ENCODE peak calls at places on chromosome 14, in ten cellular contexts. E is activated CD4-positive, alpha-beta T cell treated with anti-CD3 and anti-CD28 coated beads for 1 hour; U is naive B cell; T is AG09309; D is neuronal stem cell; A is bronchial epithelial cell; Q is SK-N-DZ; K is activated T-helper 1 cell treated with Interleukin-2 at 50 U/mL for 16 hours; Z is esophagus muscularis mucosa; J is ELF-1. C is an unnamed sample.

GRCh38 chr14:97788364-97788763 is 991.2 kb downstream of the VRK1 start:
- DNase-seq in D (no peak), A (no peak), E (no peak), K (no peak), T (no peak), U (no peak), Q (no peak), J (no peak), Z (no peak), C (no peak)

GRCh38 chr14:96097752-96098151 is 58.6 kb downstream of the C14orf132 start:
- DNase-seq in Z (no peak), J (no peak), E (no peak), A (no peak), U (no peak), D (no peak), T (no peak), K (no peak), Q (no peak), C (no peak)

GRCh38 chr14:61470261-61470953 is 149.0 kb downstream of the PRKCH start:
- DNase-seq in Q (peak; percentile 58), T (peak; percentile 87), U (no peak), Z (no peak), A (peak; percentile 88), K (no peak), D (peak; percentile 23), E (no peak), J (peak; percentile 82), C (peak; percentile 98)

GRCh38 chr14:65594153-65594881 is 181.8 kb downstream of the FUT8 start:
- DNase-seq in Z (no peak), J (peak; percentile 12), U (no peak), Q (no peak), E (no peak), D (no peak), A (peak; percentile 35), T (no peak), K (no peak), C (no peak)

GRCh38 chr14:104206281-104206904 is 68.0 kb downstream of the KIF26A start:
- DNase-seq in Z (no peak), J (peak; percentile 91), T (no peak), E (no peak), Q (peak; percentile 86), U (no peak), D (no peak), A (no peak), K (no peak), C (no peak)

GRCh38 chr14:100410056-100410565 is 87.0 kb downstream of the SLC25A47 start:
- DNase-seq in J (peak; percentile 35), E (no peak), D (no peak), U (no peak), K (no peak), Z (no peak), Q (no peak), T (no peak), A (peak; percentile 26), C (no peak)

GRCh38 chr14:104874571-104875411 is 9.7 kb downstream of the CEP170B start:
- DNase-seq in Q (no peak), J (no peak), T (no peak), E (no peak), K (no peak), A (no peak), Z (no peak), U (no peak), D (no peak), C (no peak)

GRCh38 chr14:59317346-59317745 is 128.9 kb downstream of the DAAM1 start:
- DNase-seq in A (no peak), E (no peak), K (no peak), D (no peak), Z (no peak), Q (no peak), J (no peak), U (no peak), T (no peak), C (no peak)

GRCh38 chr14:94164685-94165431 is 9.3 kb upstream of the PPP4R4 start:
- DNase-seq in U (no peak), K (no peak), E (no peak), Q (no peak), Z (no peak), A (no peak), D (no peak), J (no peak), T (no peak), C (no peak)

GRCh38 chr14:72516936-72517408 is 376.9 kb downstream of the DPF3 start:
- DNase-seq in U (peak; percentile 72), K (peak; percentile 42), T (peak; percentile 71), E (peak; percentile 57), J (peak; percentile 79), A (peak; percentile 61), Q (peak; percentile 47), Z (no peak), D (peak; percentile 75), C (peak; percentile 68)

GRCh38 chr14:101256266-101256665 is 305.0 kb upstream of the DIO3 start:
- DNase-seq in Z (peak; percentile 62), Q (no peak), J (no peak), A (no peak), D (no peak), K (no peak), U (no peak), E (no peak), T (no peak), C (no peak)

GRCh38 chr14:24051789-24052655 is at the start of gene CARMIL3:
- DNase-seq in Z (no peak), A (no peak), K (peak; percentile 46), E (peak; percentile 43), D (peak; percentile 69), T (no peak), Q (peak; percentile 75), J (peak; percentile 72), U (peak; percentile 61), C (peak; percentile 27)

C was measured in MCF 10A.